ENCODE peak calls at places on chromosomes 6 and 20, in nine cellular contexts. One of them, this sample, is unnamed.

GRCh38 chr20:45354423-45355208 is 6.4 kb upstream of the SDC4 start:
- DNase-seq in CD8-positive, alpha-beta T cell: no peak
- DNase-seq in A549: no peak
- DNase-seq in AG04450: no peak
- DNase-seq in dorsolateral prefrontal cortex: no peak
- DNase-seq in heart left ventricle: no peak
- DNase-seq in GM23338: no peak
- DNase-seq in neural crest cell: no peak
- DNase-seq in WERI-Rb-1: no peak
- DNase-seq in this sample: no peak

GRCh38 chr20:63696311-63696627 is 183 bp upstream of the TNFRSF6B start:
- DNase-seq in CD8-positive, alpha-beta T cell: peak
- DNase-seq in A549: no peak
- DNase-seq in AG04450: no peak
- DNase-seq in dorsolateral prefrontal cortex: no peak
- DNase-seq in heart left ventricle: no peak
- DNase-seq in GM23338: peak
- DNase-seq in neural crest cell: no peak
- DNase-seq in WERI-Rb-1: no peak
- DNase-seq in this sample: no peak

GRCh38 chr6:31811645-31812044 is 3.4 kb downstream of the HSPA1L start:
- DNase-seq in CD8-positive, alpha-beta T cell: no peak
- DNase-seq in A549: no peak
- DNase-seq in AG04450: no peak
- DNase-seq in dorsolateral prefrontal cortex: no peak
- DNase-seq in heart left ventricle: no peak
- DNase-seq in GM23338: no peak
- DNase-seq in neural crest cell: no peak
- DNase-seq in WERI-Rb-1: no peak
- DNase-seq in this sample: no peak

GRCh38 chr20:38965264-38965663 is 3.1 kb downstream of the DHX35 start:
- DNase-seq in CD8-positive, alpha-beta T cell: no peak
- DNase-seq in A549: no peak
- DNase-seq in AG04450: no peak
- DNase-seq in dorsolateral prefrontal cortex: no peak
- DNase-seq in heart left ventricle: no peak
- DNase-seq in GM23338: no peak
- DNase-seq in neural crest cell: no peak
- DNase-seq in WERI-Rb-1: no peak
- DNase-seq in this sample: no peak

GRCh38 chr6:14674867-14675648 is 557.5 kb downstream of the CD83 start:
- DNase-seq in CD8-positive, alpha-beta T cell: no peak
- DNase-seq in A549: no peak
- DNase-seq in AG04450: no peak
- DNase-seq in dorsolateral prefrontal cortex: no peak
- DNase-seq in heart left ventricle: no peak
- DNase-seq in GM23338: no peak
- DNase-seq in neural crest cell: no peak
- DNase-seq in WERI-Rb-1: no peak
- DNase-seq in this sample: no peak

GRCh38 chr6:168416531-168416930 is 24.5 kb upstream of the SMOC2 start:
- DNase-seq in CD8-positive, alpha-beta T cell: peak
- DNase-seq in A549: no peak
- DNase-seq in AG04450: no peak
- DNase-seq in dorsolateral prefrontal cortex: no peak
- DNase-seq in heart left ventricle: no peak
- DNase-seq in GM23338: no peak
- DNase-seq in neural crest cell: no peak
- DNase-seq in WERI-Rb-1: no peak
- DNase-seq in this sample: no peak

GRCh38 chr6:81859884-81860283 is 107.4 kb upstream of the TENT5A start:
- DNase-seq in CD8-positive, alpha-beta T cell: no peak
- DNase-seq in A549: no peak
- DNase-seq in AG04450: no peak
- DNase-seq in dorsolateral prefrontal cortex: no peak
- DNase-seq in heart left ventricle: peak
- DNase-seq in GM23338: no peak
- DNase-seq in neural crest cell: no peak
- DNase-seq in WERI-Rb-1: no peak
- DNase-seq in this sample: no peak

GRCh38 chr6:10266462-10266861 is 148.4 kb downstream of the TFAP2A start:
- DNase-seq in CD8-positive, alpha-beta T cell: no peak
- DNase-seq in A549: no peak
- DNase-seq in AG04450: no peak
- DNase-seq in dorsolateral prefrontal cortex: no peak
- DNase-seq in heart left ventricle: no peak
- DNase-seq in GM23338: no peak
- DNase-seq in neural crest cell: no peak
- DNase-seq in WERI-Rb-1: no peak
- DNase-seq in this sample: no peak

GRCh38 chr6:43904311-43905123 is 134.5 kb downstream of the VEGFA start:
- DNase-seq in CD8-positive, alpha-beta T cell: no peak
- DNase-seq in A549: no peak
- DNase-seq in AG04450: no peak
- DNase-seq in dorsolateral prefrontal cortex: no peak
- DNase-seq in heart left ventricle: no peak
- DNase-seq in GM23338: no peak
- DNase-seq in neural crest cell: no peak
- DNase-seq in WERI-Rb-1: no peak
- DNase-seq in this sample: no peak

GRCh38 chr6:134175532-134176282 is 123.3 kb upstream of the SLC2A12 start:
- DNase-seq in CD8-positive, alpha-beta T cell: peak
- DNase-seq in A549: peak
- DNase-seq in AG04450: no peak
- DNase-seq in dorsolateral prefrontal cortex: peak
- DNase-seq in heart left ventricle: peak
- DNase-seq in GM23338: peak
- DNase-seq in neural crest cell: peak
- DNase-seq in WERI-Rb-1: no peak
- DNase-seq in this sample: peak

DNA sequence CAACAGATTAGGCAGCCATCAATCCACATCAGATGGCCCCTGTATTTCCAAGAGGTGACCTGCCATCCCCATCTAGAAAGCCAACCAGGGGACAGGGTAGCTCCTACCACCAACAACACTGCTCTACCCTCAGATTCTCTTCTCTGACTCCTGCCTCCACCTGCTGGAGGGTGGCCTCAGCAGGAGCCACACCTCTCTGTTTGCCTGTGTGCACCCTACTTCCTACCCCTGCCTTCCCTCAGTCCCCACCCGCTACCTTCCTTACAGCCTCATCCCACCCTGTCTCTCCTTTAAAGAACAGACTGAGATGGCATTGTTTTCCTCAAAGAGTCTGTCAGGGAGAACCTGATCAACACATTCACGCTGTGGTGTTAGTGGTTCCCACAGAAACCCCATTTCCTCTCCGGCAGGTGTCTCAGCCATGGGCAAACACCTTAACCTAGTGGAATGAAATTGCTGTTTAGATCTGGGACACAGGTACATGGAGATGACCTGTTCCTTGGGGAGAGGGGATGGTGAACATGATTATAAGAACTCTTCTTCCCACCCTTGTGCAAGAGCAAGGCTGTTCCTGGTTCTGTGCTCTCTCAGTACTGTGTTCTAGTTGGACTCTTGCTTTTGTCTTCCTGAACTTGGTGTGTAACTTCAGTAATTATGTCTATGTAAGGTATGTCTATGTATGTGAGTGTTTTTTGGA is 1.8 kb downstream of the ENTPD6 start:
- DNase-seq in CD8-positive, alpha-beta T cell: no peak
- DNase-seq in A549: no peak
- DNase-seq in AG04450: no peak
- DNase-seq in dorsolateral prefrontal cortex: no peak
- DNase-seq in heart left ventricle: no peak
- DNase-seq in GM23338: peak
- DNase-seq in neural crest cell: no peak
- DNase-seq in WERI-Rb-1: no peak
- DNase-seq in this sample: no peak
- TF ChIP-seq CTCF in CD8-positive, alpha-beta T cell: no peak
- TF ChIP-seq CTCF in A549: no peak
- TF ChIP-seq CTCF in AG04450: no peak
- TF ChIP-seq CTCF in dorsolateral prefrontal cortex: no peak
- TF ChIP-seq CTCF in heart left ventricle: no peak
- TF ChIP-seq CTCF in GM23338: no peak
- TF ChIP-seq CTCF in neural crest cell: no peak
- TF ChIP-seq CTCF in WERI-Rb-1: peak
- TF ChIP-seq CTCF in this sample: no peak

GRCh38 chr20:32577023-32577422 is 8.1 kb downstream of the NOL4L start:
- DNase-seq in CD8-positive, alpha-beta T cell: no peak
- DNase-seq in A549: no peak
- DNase-seq in AG04450: no peak
- DNase-seq in dorsolateral prefrontal cortex: no peak
- DNase-seq in heart left ventricle: no peak
- DNase-seq in GM23338: peak
- DNase-seq in neural crest cell: no peak
- DNase-seq in WERI-Rb-1: no peak
- DNase-seq in this sample: no peak
- TF ChIP-seq CTCF in CD8-positive, alpha-beta T cell: no peak
- TF ChIP-seq CTCF in A549: no peak
- TF ChIP-seq CTCF in AG04450: peak
- TF ChIP-seq CTCF in dorsolateral prefrontal cortex: no peak
- TF ChIP-seq CTCF in heart left ventricle: no peak
- TF ChIP-seq CTCF in GM23338: peak
- TF ChIP-seq CTCF in neural crest cell: peak
- TF ChIP-seq CTCF in WERI-Rb-1: peak
- TF ChIP-seq CTCF in this sample: no peak

GRCh38 chr20:10665791-10666190 is 8.0 kb downstream of the JAG1 start:
- DNase-seq in CD8-positive, alpha-beta T cell: no peak
- DNase-seq in A549: no peak
- DNase-seq in AG04450: no peak
- DNase-seq in dorsolateral prefrontal cortex: no peak
- DNase-seq in heart left ventricle: no peak
- DNase-seq in GM23338: no peak
- DNase-seq in neural crest cell: no peak
- DNase-seq in WERI-Rb-1: no peak
- DNase-seq in this sample: no peak

GRCh38 chr20:10667560-10668167 is 6.1 kb downstream of the JAG1 start:
- DNase-seq in CD8-positive, alpha-beta T cell: no peak
- DNase-seq in A549: no peak
- DNase-seq in AG04450: no peak
- DNase-seq in dorsolateral prefrontal cortex: no peak
- DNase-seq in heart left ventricle: no peak
- DNase-seq in GM23338: no peak
- DNase-seq in neural crest cell: no peak
- DNase-seq in WERI-Rb-1: no peak
- DNase-seq in this sample: no peak

GRCh38 chr20:10665027-10665561 is 8.7 kb downstream of the JAG1 start:
- DNase-seq in CD8-positive, alpha-beta T cell: no peak
- DNase-seq in A549: no peak
- DNase-seq in AG04450: no peak
- DNase-seq in dorsolateral prefrontal cortex: no peak
- DNase-seq in heart left ventricle: no peak
- DNase-seq in GM23338: no peak
- DNase-seq in neural crest cell: no peak
- DNase-seq in WERI-Rb-1: no peak
- DNase-seq in this sample: no peak

GRCh38 chr20:10667077-10667401 is 6.8 kb downstream of the JAG1 start:
- DNase-seq in CD8-positive, alpha-beta T cell: no peak
- DNase-seq in A549: no peak
- DNase-seq in AG04450: no peak
- DNase-seq in dorsolateral prefrontal cortex: no peak
- DNase-seq in heart left ventricle: peak
- DNase-seq in GM23338: no peak
- DNase-seq in neural crest cell: no peak
- DNase-seq in WERI-Rb-1: no peak
- DNase-seq in this sample: no peak

DNA sequence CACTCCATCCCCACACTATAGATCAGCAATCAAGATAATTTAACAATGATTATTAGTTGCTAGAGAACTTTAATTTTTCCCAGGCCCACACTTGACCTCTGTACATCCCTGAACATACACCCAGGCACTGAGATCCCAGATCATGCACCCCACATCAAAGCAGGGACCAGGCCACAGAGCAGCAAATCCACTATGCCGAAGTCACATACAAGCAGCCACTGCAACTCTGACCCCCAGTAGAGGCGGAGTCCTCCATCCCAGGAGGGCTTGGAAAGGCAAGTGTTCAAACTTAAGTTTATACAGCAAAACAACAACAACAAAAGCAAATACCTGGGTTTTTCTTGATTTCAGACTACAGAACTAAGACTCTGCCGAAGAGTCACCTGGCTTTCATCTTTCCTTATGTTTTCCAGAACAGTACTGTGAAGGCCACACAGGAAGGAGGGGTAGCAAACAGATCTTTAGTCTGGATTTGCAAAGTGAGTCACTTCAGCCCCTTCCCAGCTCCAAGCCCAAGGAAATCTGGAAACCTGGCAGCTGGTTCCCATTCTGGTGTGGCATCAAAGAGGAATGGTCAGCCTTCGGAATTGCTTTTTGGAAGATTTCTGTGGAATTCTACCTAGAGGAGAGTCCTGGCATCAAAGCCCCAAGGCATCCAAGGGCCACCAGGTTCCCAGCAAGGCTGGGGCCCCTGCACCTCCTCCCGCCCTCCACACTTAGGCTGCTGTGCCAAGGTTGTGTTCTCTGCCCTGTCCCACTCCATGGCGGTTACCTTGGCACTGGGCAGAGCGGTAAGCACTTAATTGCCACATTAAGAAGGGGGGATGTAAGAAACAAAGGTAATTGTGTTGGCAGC is 7.3 kb downstream of the JAG1 start:
- DNase-seq in CD8-positive, alpha-beta T cell: no peak
- DNase-seq in A549: no peak
- DNase-seq in AG04450: no peak
- DNase-seq in dorsolateral prefrontal cortex: no peak
- DNase-seq in heart left ventricle: no peak
- DNase-seq in GM23338: no peak
- DNase-seq in neural crest cell: no peak
- DNase-seq in WERI-Rb-1: no peak
- DNase-seq in this sample: no peak
- TF ChIP-seq CTCF in CD8-positive, alpha-beta T cell: no peak
- TF ChIP-seq CTCF in A549: no peak
- TF ChIP-seq CTCF in AG04450: no peak
- TF ChIP-seq CTCF in dorsolateral prefrontal cortex: no peak
- TF ChIP-seq CTCF in heart left ventricle: no peak
- TF ChIP-seq CTCF in GM23338: no peak
- TF ChIP-seq CTCF in neural crest cell: no peak
- TF ChIP-seq CTCF in WERI-Rb-1: no peak
- TF ChIP-seq CTCF in this sample: no peak

DNA sequence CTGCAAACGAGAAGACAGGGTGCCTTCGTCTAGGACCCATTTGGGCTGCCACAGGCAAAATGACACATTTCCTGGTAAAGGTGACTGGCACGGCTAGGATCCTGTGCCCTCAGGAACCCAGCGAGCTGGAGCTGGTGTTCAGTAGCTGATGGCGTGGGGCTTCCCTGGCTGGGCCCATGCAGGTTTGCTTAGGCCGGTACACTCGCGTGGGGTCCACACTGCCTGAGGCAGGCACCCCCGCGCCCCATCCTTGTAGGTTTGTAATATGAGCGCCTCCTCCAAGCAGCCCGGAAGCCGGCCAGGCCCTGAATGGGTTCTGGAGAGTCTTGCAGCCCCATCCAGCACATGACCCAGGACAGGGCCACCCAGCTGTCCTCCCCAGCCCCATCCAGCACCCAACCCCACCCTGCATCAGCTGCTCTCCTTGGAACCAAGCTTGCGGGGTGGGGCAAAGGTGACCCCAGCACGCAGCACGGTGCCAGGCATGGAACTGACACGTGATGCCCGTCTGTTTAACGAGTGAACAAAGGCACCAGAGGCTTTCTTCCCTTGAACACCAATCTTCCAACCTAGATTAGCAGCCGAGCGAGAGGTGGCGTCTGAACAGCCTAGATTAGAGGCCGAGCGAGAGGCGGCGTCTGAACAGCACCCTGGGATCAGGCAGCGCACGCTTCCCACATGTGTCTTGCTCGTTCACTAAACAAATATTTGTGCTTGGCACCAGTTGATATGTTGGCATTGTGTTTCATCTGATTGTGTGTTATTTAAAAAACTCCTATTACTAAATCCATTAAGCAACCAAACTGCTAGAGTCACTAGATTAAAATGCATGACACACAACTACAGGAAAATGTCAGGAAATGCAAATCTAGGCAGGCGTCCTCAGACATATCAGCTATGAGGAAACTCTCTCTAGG is 112.1 kb downstream of the DLL1 start:
- DNase-seq in CD8-positive, alpha-beta T cell: peak
- DNase-seq in A549: no peak
- DNase-seq in AG04450: no peak
- DNase-seq in dorsolateral prefrontal cortex: no peak
- DNase-seq in heart left ventricle: no peak
- DNase-seq in GM23338: peak
- DNase-seq in neural crest cell: no peak
- DNase-seq in WERI-Rb-1: no peak
- DNase-seq in this sample: peak
- TF ChIP-seq CTCF in CD8-positive, alpha-beta T cell: no peak
- TF ChIP-seq CTCF in A549: no peak
- TF ChIP-seq CTCF in AG04450: no peak
- TF ChIP-seq CTCF in dorsolateral prefrontal cortex: no peak
- TF ChIP-seq CTCF in heart left ventricle: no peak
- TF ChIP-seq CTCF in GM23338: no peak
- TF ChIP-seq CTCF in neural crest cell: no peak
- TF ChIP-seq CTCF in WERI-Rb-1: no peak
- TF ChIP-seq CTCF in this sample: no peak